ENCODE peak calls at places on chromosome 1, in nine cellular contexts. One of them, this sample, is unnamed.
A peak's percentile ranks its signal among the peaks of the same experiment; 100 is the strongest.

GRCh38 chr1:150256549-150257341 is 829 bp upstream of the CA14 start:
- DNase-seq in stimulated activated CD4-positive, alpha-beta T cell treated with anti-CD3 and anti-CD28 coated beads, Interleukin-1b, Interleukin-23, amount 100 ng/mL, for 24 hours: no peak
- DNase-seq in SHP77: peak; percentile 83
- DNase-seq in aorta: no peak
- DNase-seq in T-helper 17 cell: no peak
- DNase-seq in activated CD4-positive, alpha-beta T cell treated with anti-CD3 and anti-CD28 coated beads, Interleukin-2, amount 10 ng/mL, durations not matched to agents 7 days and 5 days: no peak
- DNase-seq in stimulated activated CD8-positive, alpha-beta memory T cell treated with anti-CD3 and anti-CD28 coated beads, Interleukin-15, amount 100 ng/mL, for 4 hours: no peak
- DNase-seq in GF-D8: no peak
- DNase-seq in lung: no peak
- DNase-seq in this sample: no peak

GRCh38 chr1:163824490-163824889 is 502.7 kb downstream of the NUF2 start:
- DNase-seq in GF-D8: no peak
- DNase-seq in activated CD4-positive, alpha-beta T cell treated with anti-CD3 and anti-CD28 coated beads, Interleukin-2, amount 10 ng/mL, durations not matched to agents 7 days and 5 days: no peak
- DNase-seq in lung: no peak
- DNase-seq in aorta: no peak
- DNase-seq in stimulated activated CD4-positive, alpha-beta T cell treated with anti-CD3 and anti-CD28 coated beads, Interleukin-1b, Interleukin-23, amount 100 ng/mL, for 24 hours: no peak
- DNase-seq in T-helper 17 cell: no peak
- DNase-seq in SHP77: no peak
- DNase-seq in stimulated activated CD8-positive, alpha-beta memory T cell treated with anti-CD3 and anti-CD28 coated beads, Interleukin-15, amount 100 ng/mL, for 4 hours: no peak
- DNase-seq in this sample: no peak

GRCh38 chr1:182061597-182061996 is at the start of gene ZNF648:
- DNase-seq in lung: no peak
- DNase-seq in stimulated activated CD4-positive, alpha-beta T cell treated with anti-CD3 and anti-CD28 coated beads, Interleukin-1b, Interleukin-23, amount 100 ng/mL, for 24 hours: no peak
- DNase-seq in GF-D8: no peak
- DNase-seq in activated CD4-positive, alpha-beta T cell treated with anti-CD3 and anti-CD28 coated beads, Interleukin-2, amount 10 ng/mL, durations not matched to agents 7 days and 5 days: no peak
- DNase-seq in stimulated activated CD8-positive, alpha-beta memory T cell treated with anti-CD3 and anti-CD28 coated beads, Interleukin-15, amount 100 ng/mL, for 4 hours: no peak
- DNase-seq in aorta: no peak
- DNase-seq in SHP77: no peak
- DNase-seq in T-helper 17 cell: no peak
- DNase-seq in this sample: no peak

GRCh38 chr1:221394011-221394544 is 347.8 kb downstream of the DUSP10 start:
- DNase-seq in stimulated activated CD4-positive, alpha-beta T cell treated with anti-CD3 and anti-CD28 coated beads, Interleukin-1b, Interleukin-23, amount 100 ng/mL, for 24 hours: no peak
- DNase-seq in SHP77: peak; percentile 71
- DNase-seq in GF-D8: no peak
- DNase-seq in lung: no peak
- DNase-seq in aorta: no peak
- DNase-seq in activated CD4-positive, alpha-beta T cell treated with anti-CD3 and anti-CD28 coated beads, Interleukin-2, amount 10 ng/mL, durations not matched to agents 7 days and 5 days: no peak
- DNase-seq in stimulated activated CD8-positive, alpha-beta memory T cell treated with anti-CD3 and anti-CD28 coated beads, Interleukin-15, amount 100 ng/mL, for 4 hours: no peak
- DNase-seq in T-helper 17 cell: no peak
- DNase-seq in this sample: no peak

GRCh38 chr1:101244842-101245574 is 8.2 kb downstream of the S1PR1 start:
- DNase-seq in lung: no peak
- DNase-seq in stimulated activated CD4-positive, alpha-beta T cell treated with anti-CD3 and anti-CD28 coated beads, Interleukin-1b, Interleukin-23, amount 100 ng/mL, for 24 hours: no peak
- DNase-seq in GF-D8: no peak
- DNase-seq in aorta: no peak
- DNase-seq in stimulated activated CD8-positive, alpha-beta memory T cell treated with anti-CD3 and anti-CD28 coated beads, Interleukin-15, amount 100 ng/mL, for 4 hours: no peak
- DNase-seq in SHP77: no peak
- DNase-seq in T-helper 17 cell: no peak
- DNase-seq in activated CD4-positive, alpha-beta T cell treated with anti-CD3 and anti-CD28 coated beads, Interleukin-2, amount 10 ng/mL, durations not matched to agents 7 days and 5 days: no peak
- DNase-seq in this sample: no peak

GRCh38 chr1:44676484-44677200 is 2.1 kb downstream of the ARMH1 start:
- DNase-seq in stimulated activated CD8-positive, alpha-beta memory T cell treated with anti-CD3 and anti-CD28 coated beads, Interleukin-15, amount 100 ng/mL, for 4 hours: no peak
- DNase-seq in stimulated activated CD4-positive, alpha-beta T cell treated with anti-CD3 and anti-CD28 coated beads, Interleukin-1b, Interleukin-23, amount 100 ng/mL, for 24 hours: no peak
- DNase-seq in lung: no peak
- DNase-seq in GF-D8: peak; percentile 93
- DNase-seq in aorta: no peak
- DNase-seq in SHP77: no peak
- DNase-seq in T-helper 17 cell: no peak
- DNase-seq in activated CD4-positive, alpha-beta T cell treated with anti-CD3 and anti-CD28 coated beads, Interleukin-2, amount 10 ng/mL, durations not matched to agents 7 days and 5 days: no peak
- DNase-seq in this sample: no peak

GRCh38 chr1:176029609-176030008 is 177.5 kb downstream of the COP1 start:
- DNase-seq in SHP77: no peak
- DNase-seq in T-helper 17 cell: no peak
- DNase-seq in stimulated activated CD4-positive, alpha-beta T cell treated with anti-CD3 and anti-CD28 coated beads, Interleukin-1b, Interleukin-23, amount 100 ng/mL, for 24 hours: no peak
- DNase-seq in aorta: no peak
- DNase-seq in stimulated activated CD8-positive, alpha-beta memory T cell treated with anti-CD3 and anti-CD28 coated beads, Interleukin-15, amount 100 ng/mL, for 4 hours: no peak
- DNase-seq in lung: no peak
- DNase-seq in activated CD4-positive, alpha-beta T cell treated with anti-CD3 and anti-CD28 coated beads, Interleukin-2, amount 10 ng/mL, durations not matched to agents 7 days and 5 days: no peak
- DNase-seq in GF-D8: no peak
- DNase-seq in this sample: no peak

GRCh38 chr1:152657677-152658076 is 5.5 kb upstream of the LCE2D start:
- DNase-seq in T-helper 17 cell: no peak
- DNase-seq in SHP77: no peak
- DNase-seq in lung: no peak
- DNase-seq in stimulated activated CD4-positive, alpha-beta T cell treated with anti-CD3 and anti-CD28 coated beads, Interleukin-1b, Interleukin-23, amount 100 ng/mL, for 24 hours: no peak
- DNase-seq in aorta: no peak
- DNase-seq in GF-D8: no peak
- DNase-seq in activated CD4-positive, alpha-beta T cell treated with anti-CD3 and anti-CD28 coated beads, Interleukin-2, amount 10 ng/mL, durations not matched to agents 7 days and 5 days: no peak
- DNase-seq in stimulated activated CD8-positive, alpha-beta memory T cell treated with anti-CD3 and anti-CD28 coated beads, Interleukin-15, amount 100 ng/mL, for 4 hours: no peak
- DNase-seq in this sample: no peak

GRCh38 chr1:177256153-177256814 is 85.5 kb downstream of the BRINP2 start:
- DNase-seq in stimulated activated CD4-positive, alpha-beta T cell treated with anti-CD3 and anti-CD28 coated beads, Interleukin-1b, Interleukin-23, amount 100 ng/mL, for 24 hours: no peak
- DNase-seq in aorta: peak; percentile 88
- DNase-seq in stimulated activated CD8-positive, alpha-beta memory T cell treated with anti-CD3 and anti-CD28 coated beads, Interleukin-15, amount 100 ng/mL, for 4 hours: no peak
- DNase-seq in SHP77: peak; percentile 73
- DNase-seq in activated CD4-positive, alpha-beta T cell treated with anti-CD3 and anti-CD28 coated beads, Interleukin-2, amount 10 ng/mL, durations not matched to agents 7 days and 5 days: no peak
- DNase-seq in lung: peak; percentile 72
- DNase-seq in T-helper 17 cell: no peak
- DNase-seq in GF-D8: no peak
- DNase-seq in this sample: no peak

GRCh38 chr1:229127301-229127700 is 143.6 kb upstream of the RAB4A start:
- DNase-seq in SHP77: no peak
- DNase-seq in stimulated activated CD8-positive, alpha-beta memory T cell treated with anti-CD3 and anti-CD28 coated beads, Interleukin-15, amount 100 ng/mL, for 4 hours: no peak
- DNase-seq in GF-D8: no peak
- DNase-seq in stimulated activated CD4-positive, alpha-beta T cell treated with anti-CD3 and anti-CD28 coated beads, Interleukin-1b, Interleukin-23, amount 100 ng/mL, for 24 hours: no peak
- DNase-seq in aorta: no peak
- DNase-seq in T-helper 17 cell: no peak
- DNase-seq in lung: no peak
- DNase-seq in activated CD4-positive, alpha-beta T cell treated with anti-CD3 and anti-CD28 coated beads, Interleukin-2, amount 10 ng/mL, durations not matched to agents 7 days and 5 days: peak; percentile 37
- DNase-seq in this sample: no peak